ENCODE peak calls at places on chromosomes 6 and 20, in four cellular contexts. B is AG04450, Z is sigmoid colon, V is astrocyte of the cerebellum. L is an unnamed sample.

GRCh38 chr20:57156050-57156770 is 110.2 kb downstream of the BMP7 start:
- DNase-seq in B (no peak), Z (peak), V (no peak), L (no peak)

GRCh38 chr20:64049060-64049886 is at the start of gene SOX18:
- DNase-seq in B (no peak), Z (no peak), V (no peak), L (no peak)

GRCh38 chr6:141359953-141360352 is 772.8 kb upstream of the GJE1 start:
- DNase-seq in B (no peak), Z (no peak), V (peak), L (no peak)

GRCh38 chr6:142409794-142410193 is 108.0 kb downstream of the ADGRG6 start:
- DNase-seq in B (no peak), Z (no peak), V (no peak), L (no peak)

GRCh38 chr6:12010635-12011275 is 1.4 kb upstream of the HIVEP1 start:
- DNase-seq in B (no peak), Z (peak), V (no peak), L (no peak)

GRCh38 chr6:46538800-46539199 is 47.6 kb upstream of the RCAN2 start:
- DNase-seq in B (no peak), Z (no peak), V (no peak), L (no peak)

GRCh38 chr6:36757206-36757605 is 59.6 kb downstream of the RAB44 start:
- DNase-seq in B (no peak), Z (no peak), V (no peak), L (no peak)

GRCh38 chr20:41018153-41018552 is 10.5 kb upstream of the TOP1 start:
- DNase-seq in B (no peak), Z (no peak), V (no peak), L (no peak)

GRCh38 chr6:166977626-166978550 is 21.3 kb upstream of the CEP43 start:
- DNase-seq in B (no peak), Z (no peak), V (no peak), L (no peak)

GRCh38 chr20:47782091-47782490 is 3.2 kb downstream of the SULF2 start:
- DNase-seq in B (no peak), Z (no peak), V (no peak), L (no peak)

GRCh38 chr6:79894939-79895338 is 52.4 kb downstream of the ELOVL4 start:
- DNase-seq in B (no peak), Z (no peak), V (no peak), L (no peak)

GRCh38 chr6:29667158-29667557 is 10.3 kb downstream of the MOG start:
- DNase-seq in B (no peak), Z (no peak), V (no peak), L (peak)

GRCh38 chr6:71473908-71474307 is 185.3 kb downstream of the OGFRL1 start:
- DNase-seq in B (peak), Z (peak), V (peak), L (no peak)

GRCh38 chr6:112665815-112666214 is 318.7 kb downstream of the RFPL4B start:
- DNase-seq in B (no peak), Z (no peak), V (no peak), L (no peak)

GRCh38 chr6:53441035-53441493 is 92.3 kb upstream of the ELOVL5 start:
- DNase-seq in B (no peak), Z (no peak), V (no peak), L (no peak)

GRCh38 chr6:5471044-5471443 is 209.7 kb downstream of the FARS2 start:
- DNase-seq in B (peak), Z (no peak), V (peak), L (peak)

GRCh38 chr6:22838346-22838745 is 269.0 kb downstream of the HDGFL1 start:
- DNase-seq in B (no peak), Z (no peak), V (no peak), L (no peak)

GRCh38 chr6:35436071-35436865 is 15.9 kb upstream of the FANCE start:
- DNase-seq in B (no peak), Z (no peak), V (no peak), L (no peak)

GRCh38 chr20:32036716-32037355 is 15.2 kb upstream of the HCK start:
- DNase-seq in B (no peak), Z (no peak), V (no peak), L (no peak)

GRCh38 chr6:166284640-166285039 is 23.6 kb downstream of the PRR18 start:
- DNase-seq in B (no peak), Z (no peak), V (no peak), L (no peak)

GRCh38 chr20:51801220-51801991 is 915 bp downstream of the SALL4 start:
- DNase-seq in B (no peak), Z (no peak), V (no peak), L (no peak)

GRCh38 chr6:56682580-56682979 is 39.9 kb upstream of the DST start:
- DNase-seq in B (no peak), Z (no peak), V (no peak), L (no peak)

GRCh38 chr6:21079468-21080048 is 514.0 kb upstream of the SOX4 start:
- DNase-seq in B (no peak), Z (no peak), V (peak), L (no peak)

GRCh38 chr6:34390531-34391013 is 1.9 kb downstream of the NUDT3 start:
- DNase-seq in B (no peak), Z (peak), V (no peak), L (no peak)

GRCh38 chr20:61868006-61868405 is 197.7 kb downstream of the TAF4 start:
- DNase-seq in B (no peak), Z (no peak), V (no peak), L (no peak)

GRCh38 chr6:52994031-52994788 is 874 bp downstream of the GSTA4 start:
- DNase-seq in B (no peak), Z (peak), V (no peak), L (no peak)

GRCh38 chr20:48358176-48358575 is 469.6 kb downstream of the PREX1 start:
- DNase-seq in B (no peak), Z (no peak), V (no peak), L (no peak)

GRCh38 chr6:148530394-148530923 is 187.8 kb downstream of the SASH1 start:
- DNase-seq in B (peak), Z (no peak), V (no peak), L (peak)

GRCh38 chr6:27829453-27830211 is 82.6 kb downstream of the OR2B2 start:
- DNase-seq in B (no peak), Z (no peak), V (no peak), L (no peak)

GRCh38 chr20:47188540-47188939 is 168.0 kb downstream of the ZMYND8 start:
- DNase-seq in B (no peak), Z (no peak), V (no peak), L (no peak)

GRCh38 chr6:358847-359246 is 32.7 kb upstream of the IRF4 start:
- DNase-seq in B (no peak), Z (peak), V (no peak), L (no peak)

GRCh38 chr6:4676016-4676415 is 100.2 kb upstream of the CDYL start:
- DNase-seq in B (no peak), Z (no peak), V (no peak), L (no peak)

GRCh38 chr20:39195495-39196129 is 233.5 kb downstream of the DHX35 start:
- DNase-seq in B (no peak), Z (no peak), V (no peak), L (no peak)

GRCh38 chr6:108133594-108134179 is 32.1 kb upstream of the NR2E1 start:
- DNase-seq in B (peak), Z (peak), V (peak), L (peak)
- H3K4me3 ChIP-seq in B (peak), Z (peak), V (peak), L (peak)

GRCh38 chr6:7905416-7905815 is 5.2 kb downstream of the TXNDC5 start:
- DNase-seq in B (no peak), Z (no peak), V (no peak), L (no peak)

GRCh38 chr6:7902867-7903266 is 7.7 kb downstream of the TXNDC5 start:
- DNase-seq in B (no peak), Z (no peak), V (no peak), L (no peak)

GRCh38 chr6:7904654-7905319 is 5.8 kb downstream of the TXNDC5 start:
- DNase-seq in B (no peak), Z (no peak), V (no peak), L (no peak)

GRCh38 chr6:7902221-7902620 is 8.4 kb downstream of the TXNDC5 start:
- DNase-seq in B (no peak), Z (no peak), V (no peak), L (no peak)

DNA sequence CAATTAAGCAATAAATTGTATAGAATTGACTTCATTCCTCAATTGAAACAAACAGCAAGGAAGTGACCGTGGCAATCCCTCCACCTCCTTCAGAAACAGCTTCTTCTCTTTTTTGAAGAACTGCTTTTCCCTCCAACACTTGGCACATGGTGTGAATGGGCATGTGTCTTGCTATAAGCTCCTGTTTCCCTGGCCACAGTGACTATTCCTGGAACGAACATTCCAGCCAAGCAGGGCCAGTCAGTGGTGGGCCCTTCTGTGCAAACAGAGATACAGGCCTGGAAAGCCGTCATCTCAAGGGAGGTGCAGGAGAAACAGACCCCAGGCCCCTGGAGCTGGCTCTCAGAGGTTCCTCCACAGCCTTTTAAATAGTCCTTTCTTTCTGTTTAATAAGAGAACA is 6.9 kb downstream of the TXNDC5 start:
- DNase-seq in B (no peak), Z (no peak), V (no peak), L (no peak)
- H3K4me3 ChIP-seq in B (no peak), Z (no peak), V (no peak), L (no peak)

GRCh38 chr6:158068156-158068892 is 86.7 kb downstream of the SYNJ2 start:
- DNase-seq in B (no peak), Z (peak), V (no peak), L (no peak)
- H3K4me3 ChIP-seq in B (no peak), Z (no peak), V (no peak), L (no peak)

DNA sequence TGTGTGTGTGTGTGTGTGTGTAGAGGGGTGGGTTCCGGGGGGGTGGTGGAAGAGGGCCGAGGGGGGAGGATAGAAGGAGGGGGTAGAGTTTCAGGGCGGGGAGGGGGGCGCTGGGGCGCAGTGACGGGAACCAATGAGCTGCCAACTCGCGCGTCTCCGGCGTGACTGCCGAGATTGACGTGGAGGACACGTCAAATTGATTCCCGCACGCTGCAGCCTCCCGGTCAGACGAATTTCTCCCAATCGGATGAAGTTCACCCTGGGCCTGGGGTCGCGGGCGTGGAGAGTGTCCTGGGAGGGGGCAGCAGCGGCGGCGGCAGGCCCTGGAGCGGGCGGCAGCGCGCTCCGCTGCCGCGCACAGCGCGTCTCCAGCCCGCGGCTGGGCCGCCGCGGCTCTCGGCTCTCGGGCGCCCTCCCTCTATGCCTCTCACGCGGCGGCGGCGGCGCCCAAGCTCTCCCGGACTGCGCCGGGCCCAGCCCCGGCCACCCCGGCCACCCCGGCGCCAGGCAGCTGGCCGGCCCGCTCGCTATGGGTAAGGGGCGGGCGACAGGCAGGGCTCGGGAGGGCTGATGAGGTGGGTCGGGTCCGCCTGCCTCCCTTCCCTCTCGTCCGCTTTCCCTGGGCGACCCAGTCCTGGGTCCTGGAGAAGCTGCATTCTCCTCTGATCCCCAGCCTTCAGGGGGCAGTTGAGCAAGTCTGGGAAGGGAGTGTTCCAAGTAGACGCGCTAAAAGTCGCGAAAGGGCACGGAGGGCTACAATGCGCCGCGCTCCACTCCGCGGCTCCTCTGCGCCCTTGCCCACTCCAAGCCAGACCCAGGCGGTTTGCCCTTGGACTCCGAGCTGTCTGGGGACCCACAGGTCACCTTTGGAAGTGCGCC is at the start of gene PAX1:
- DNase-seq in B (no peak), Z (no peak), V (no peak), L (no peak)
- H3K4me3 ChIP-seq in B (no peak), Z (no peak), V (no peak), L (peak)

DNA sequence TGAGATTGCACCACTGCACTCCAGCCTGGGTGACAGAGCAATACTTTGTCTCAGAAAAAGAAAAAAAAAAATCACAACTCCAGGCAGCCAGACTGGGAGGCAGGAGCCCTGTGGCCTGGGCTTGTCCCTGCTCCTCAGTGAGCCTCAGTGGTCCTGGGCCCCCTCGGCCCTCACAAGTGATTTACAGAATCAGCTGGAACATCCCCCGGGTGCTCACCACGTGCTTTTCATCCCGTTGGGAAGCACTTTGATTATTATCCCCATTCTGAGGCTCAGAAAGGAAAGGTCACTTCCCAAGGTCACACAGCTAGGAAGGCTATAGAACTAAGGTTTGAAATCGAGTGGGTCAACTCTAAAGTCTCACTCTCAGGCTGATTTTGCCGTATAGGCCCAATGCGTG is 43.1 kb upstream of the TLDC2 start:
- DNase-seq in B (no peak), Z (peak), V (no peak), L (no peak)
- H3K4me3 ChIP-seq in B (no peak), Z (no peak), V (no peak), L (no peak)